ENCODE peak calls at places on chromosomes 1 and 21, in ten cellular contexts. V is ovary, S is heart right ventricle, P is LNCaP clone FGC, T is brain microvascular endothelial cell, C is lower lobe of right lung, A is fibroblast of lung, N is transverse colon, O is colonic mucosa, H is suprapubic skin. X is an unnamed sample.

GRCh38 chr1:19859876-19860275 is 22.3 kb upstream of the OTUD3 start:
- DNase-seq in V (no peak), S (no peak), P (no peak), T (no peak), C (no peak), A (no peak), N (no peak), O (no peak), H (no peak), X (no peak)

GRCh38 chr1:59360170-59360569 is 63.3 kb downstream of the FGGY start:
- DNase-seq in V (peak), S (no peak), P (no peak), T (peak), C (no peak), A (peak), N (no peak), O (no peak), H (no peak), X (peak)

GRCh38 chr21:39142972-39143371 is 40.3 kb downstream of the PSMG1 start:
- DNase-seq in V (no peak), S (no peak), P (no peak), T (no peak), C (no peak), A (no peak), N (no peak), O (no peak), H (no peak), X (no peak)

GRCh38 chr1:17558954-17559617 is 19.6 kb downstream of the ARHGEF10L start:
- DNase-seq in V (no peak), S (no peak), P (no peak), T (no peak), C (no peak), A (no peak), N (no peak), O (no peak), H (no peak), X (no peak)

GRCh38 chr1:151819951-151820623 is 11.5 kb downstream of the RORC start:
- DNase-seq in V (no peak), S (no peak), P (no peak), T (no peak), C (no peak), A (no peak), N (no peak), O (no peak), H (no peak), X (no peak)

GRCh38 chr21:46112731-46113215 is 14.9 kb downstream of the COL6A2 start:
- DNase-seq in V (peak), S (no peak), P (no peak), T (no peak), C (no peak), A (no peak), N (peak), O (no peak), H (peak), X (no peak)

GRCh38 chr1:29395724-29396437 is 159.6 kb downstream of the PTPRU start:
- DNase-seq in V (no peak), S (no peak), P (no peak), T (no peak), C (no peak), A (no peak), N (no peak), O (no peak), H (no peak), X (no peak)

GRCh38 chr1:229848762-229849677 is 218.0 kb upstream of the GALNT2 start:
- DNase-seq in V (no peak), S (no peak), P (peak), T (peak), C (no peak), A (peak), N (no peak), O (no peak), H (no peak), X (no peak)

DNA sequence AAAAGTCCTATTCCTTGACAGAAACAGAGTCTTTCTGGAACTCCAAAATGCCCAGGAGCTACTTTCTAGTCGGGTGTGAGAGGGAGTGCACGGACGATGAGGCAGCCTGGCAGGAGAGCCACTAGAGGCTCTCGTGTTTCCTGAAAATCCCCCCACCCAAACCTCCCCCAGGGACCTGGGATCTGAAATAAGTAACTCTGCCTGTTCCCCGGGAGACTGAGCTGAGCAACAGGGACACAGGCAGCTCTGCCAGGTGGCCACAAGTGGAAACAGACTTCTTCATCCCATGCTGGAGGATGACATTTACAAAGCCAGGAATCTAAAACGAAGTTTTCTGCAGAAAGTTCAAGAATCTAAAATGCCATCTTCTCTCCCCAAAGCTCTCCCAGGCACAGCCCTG is 77.1 kb downstream of the ITPKB start:
- DNase-seq in V (no peak), S (no peak), P (no peak), T (no peak), C (no peak), A (peak), N (no peak), O (no peak), H (peak), X (no peak)
- TF ChIP-seq CTCF in V (no peak), S (no peak), P (no peak), T (peak), C (no peak), A (no peak), N (no peak), O (no peak), H (no peak), X (no peak)

DNA sequence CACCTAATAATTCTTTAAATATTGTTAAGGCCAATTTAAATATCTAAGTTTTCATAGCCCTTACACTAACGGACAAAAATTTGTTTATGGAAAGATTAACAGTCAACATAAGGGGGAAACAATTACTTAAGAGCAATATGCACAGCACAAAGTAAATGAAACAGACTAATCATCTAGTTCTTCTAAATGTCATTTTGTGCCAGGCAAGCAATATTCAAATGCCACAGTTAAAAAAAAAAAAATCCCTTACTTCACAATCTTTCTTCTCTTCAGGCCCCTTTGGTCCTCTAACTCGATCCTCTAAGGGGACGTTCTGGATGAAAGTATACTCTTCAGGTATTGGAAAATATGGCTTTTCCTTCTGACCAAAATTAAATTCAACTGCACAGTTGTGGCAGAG is 6.6 kb downstream of the HNRNPU start:
- DNase-seq in V (no peak), S (no peak), P (no peak), T (no peak), C (no peak), A (no peak), N (no peak), O (no peak), H (no peak), X (no peak)
- H3K4me3 ChIP-seq in V (no peak), S (no peak), P (no peak), T (no peak), C (no peak), A (no peak), N (no peak), O (no peak), H (no peak), X (no peak)

DNA sequence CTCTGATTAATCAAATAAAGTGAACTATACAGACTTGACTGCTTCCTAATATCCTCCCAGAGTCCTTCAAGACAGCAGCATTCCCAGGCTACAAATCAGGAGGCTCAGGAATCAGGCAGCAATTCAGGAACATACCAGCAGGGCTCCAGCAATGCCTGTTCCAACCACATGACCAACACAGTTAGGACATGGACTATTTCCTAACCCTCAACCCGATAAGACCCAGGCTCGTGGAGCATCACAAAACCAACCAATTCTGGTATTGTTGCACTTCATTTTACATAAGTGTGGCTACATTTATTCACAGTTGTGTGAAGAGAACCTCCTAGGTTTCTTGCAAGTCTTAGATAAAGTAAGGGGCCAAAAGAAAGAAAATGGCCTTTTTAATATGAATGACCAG is 546.2 kb upstream of the ADGRL2 start:
- DNase-seq in V (no peak), S (no peak), P (no peak), T (no peak), C (no peak), A (no peak), N (no peak), O (no peak), H (no peak), X (no peak)
- TF ChIP-seq CTCF in V (no peak), S (no peak), P (no peak), T (peak), C (no peak), A (peak), N (no peak), O (no peak), H (no peak), X (no peak)

DNA sequence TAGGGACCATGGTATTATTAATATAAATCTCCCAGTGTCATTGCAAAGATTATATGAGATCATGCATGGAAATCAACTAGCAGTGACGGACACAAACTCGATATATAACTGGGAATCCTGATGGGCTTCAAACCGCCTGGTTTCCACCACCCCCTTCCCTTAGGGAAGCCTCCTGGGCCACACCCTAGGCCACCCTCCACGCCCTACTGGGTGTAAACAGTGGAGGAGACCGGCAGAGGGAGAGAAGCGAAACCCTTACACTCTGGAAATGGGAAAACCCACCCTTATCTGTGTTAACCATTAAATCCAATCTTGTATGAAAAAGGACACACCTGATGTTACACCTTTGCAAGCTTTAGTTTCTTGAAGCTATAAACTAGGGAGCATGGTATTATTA is 591 bp upstream of the ZNHIT6 start:
- DNase-seq in V (no peak), S (no peak), P (no peak), T (no peak), C (no peak), A (no peak), N (peak), O (peak), H (no peak), X (no peak)
- H3K4me3 ChIP-seq in V (peak), S (peak), P (peak), T (peak), C (peak), A (peak), N (peak), O (peak), H (peak), X (peak)